ENCODE peak calls at places on chromosomes 16 and 17, in eight cellular contexts. I is HEK293T; B is NCI-H774; V is activated CD8-positive, alpha-beta memory T cell treated with anti-CD3 and anti-CD28 coated beads, Interleukin-2, amount 50 U/mL, for 48 hours; O is NCI-H526 treated with DMSO at 0.1 percent for 48 hours; D is lung; P is activated T-helper 2 cell treated with anti-CD3 and anti-CD28 coated beads, Interferon-gamma antibody, Interleukin-2, Interleukin-4, amounts not matched to agents 10 μg/mL and 5 μg/mL and 100 μg/mL, durations not matched to agents 14 hours and 24 hours and 36 hours; X is endothelial cell. R is an unnamed sample.

GRCh38 chr16:11345040-11345862 is at the start of gene RMI2:
- DNase-seq in I (peak; percentile 99), B (peak; percentile 96), V (peak; percentile 97), O (peak; percentile 91), D (peak; percentile 97), P (peak; percentile 98), X (peak; percentile 93), R (peak; percentile 96)

GRCh38 chr17:74543406-74543805 is 2.5 kb downstream of the CD300C start:
- DNase-seq in I (no peak), B (no peak), V (no peak), O (no peak), D (no peak), P (no peak), X (no peak), R (no peak)

GRCh38 chr17:59329558-59330313 is 1.7 kb upstream of the YPEL2 start:
- DNase-seq in I (peak; percentile 70), B (peak; percentile 61), V (peak; percentile 64), O (peak; percentile 80), D (peak; percentile 53), P (peak; percentile 36), X (peak; percentile 59), R (peak; percentile 55)

GRCh38 chr17:65261682-65262636 is 124.8 kb downstream of the RGS9 start:
- DNase-seq in I (no peak), B (no peak), V (no peak), O (no peak), D (no peak), P (no peak), X (no peak), R (no peak)

GRCh38 chr16:26464576-26465266 is 602.0 kb upstream of the C16orf82 start:
- DNase-seq in I (no peak), B (no peak), V (no peak), O (no peak), D (no peak), P (no peak), X (no peak), R (no peak)

GRCh38 chr16:84841787-84842300 is 22.1 kb downstream of the CRISPLD2 start:
- DNase-seq in I (no peak), B (peak; percentile 71), V (no peak), O (peak; percentile 59), D (peak; percentile 71), P (no peak), X (no peak), R (peak; percentile 30)

GRCh38 chr17:60526726-60527125 is 684 bp upstream of the APPBP2 start:
- DNase-seq in I (no peak), B (no peak), V (no peak), O (no peak), D (no peak), P (no peak), X (no peak), R (no peak)

GRCh38 chr16:17944345-17944744 is 392.2 kb downstream of the NPIPA8 start:
- DNase-seq in I (no peak), B (no peak), V (no peak), O (no peak), D (no peak), P (no peak), X (no peak), R (no peak)

GRCh38 chr17:41666708-41667279 is 21.9 kb upstream of the EIF1 start:
- DNase-seq in I (peak; percentile 89), B (peak; percentile 87), V (peak; percentile 95), O (peak; percentile 73), D (peak; percentile 85), P (peak; percentile 78), X (peak; percentile 86), R (peak; percentile 70)

GRCh38 chr17:56653877-56654276 is 60.4 kb downstream of the NOG start:
- DNase-seq in I (peak; percentile 67), B (no peak), V (no peak), O (no peak), D (peak; percentile 37), P (peak; percentile 28), X (peak; percentile 51), R (no peak)

R was measured in nucleus accumbens.